ENCODE peak calls at places on chromosome 16, in seven cellular contexts. B is AG04450, U is Panc1, R is lower lobe of right lung, T is Peyer's patch, Z is lung, Q is left ventricle myocardium inferior. X is an unnamed sample.

GRCh38 chr16:20674684-20675487 is 22.6 kb downstream of the ACSM1 start:
- DNase-seq in R (no peak), U (no peak), Q (no peak), Z (no peak), T (no peak), B (no peak), X (no peak)

GRCh38 chr16:89637379-89637778 is 20.1 kb downstream of the CHMP1A start:
- DNase-seq in U (no peak), T (no peak), Z (no peak), Q (no peak), R (no peak), B (no peak), X (no peak)

GRCh38 chr16:53282975-53283946 is 151.0 kb upstream of the RBL2 start:
- DNase-seq in U (peak), B (peak), T (no peak), Q (no peak), R (no peak), Z (no peak), X (peak)

GRCh38 chr16:57379579-57379978 is 7.3 kb downstream of the CX3CL1 start:
- DNase-seq in T (no peak), Z (no peak), R (no peak), B (no peak), Q (no peak), U (no peak), X (no peak)

GRCh38 chr16:68436581-68436980 is 11.7 kb downstream of the SMPD3 start:
- DNase-seq in U (no peak), B (no peak), Z (no peak), Q (no peak), R (no peak), T (no peak), X (no peak)

GRCh38 chr16:52603015-52603414 is 56.1 kb upstream of the TOX3 start:
- DNase-seq in U (no peak), Z (no peak), Q (no peak), B (no peak), T (peak), R (no peak), X (no peak)

GRCh38 chr16:58651965-58652348 is 22.3 kb upstream of the CNOT1 start:
- DNase-seq in R (no peak), T (no peak), B (no peak), Q (no peak), Z (no peak), U (no peak), X (peak)

GRCh38 chr16:30802971-30803370 is 16.0 kb upstream of the ZNF629 start:
- DNase-seq in U (no peak), Q (no peak), Z (no peak), T (no peak), R (no peak), B (no peak), X (no peak)

GRCh38 chr16:89623511-89624232 is 10.2 kb downstream of the DPEP1 start:
- DNase-seq in U (no peak), T (no peak), Z (no peak), R (no peak), Q (no peak), B (no peak), X (no peak)

GRCh38 chr16:72783716-72784320 is 264.1 kb downstream of the ZFHX3 start:
- DNase-seq in T (no peak), U (no peak), Q (no peak), R (no peak), Z (no peak), B (no peak), X (peak)

GRCh38 chr16:30997887-30998711 is 12.3 kb downstream of the STX1B start:
- DNase-seq in B (peak), R (no peak), Q (no peak), U (no peak), Z (no peak), T (no peak), X (peak)

GRCh38 chr16:84207869-84208268 is 16.9 kb downstream of the ADAD2 start:
- DNase-seq in U (no peak), R (no peak), B (no peak), Q (no peak), T (no peak), Z (no peak), X (no peak)

GRCh38 chr16:84209989-84210388 is 19.0 kb downstream of the ADAD2 start:
- DNase-seq in T (no peak), Q (no peak), B (no peak), Z (no peak), R (no peak), U (no peak), X (no peak)

GRCh38 chr16:84207266-84207665 is 16.3 kb downstream of the ADAD2 start:
- DNase-seq in T (no peak), Z (no peak), U (no peak), R (no peak), Q (no peak), B (no peak), X (no peak)

DNA sequence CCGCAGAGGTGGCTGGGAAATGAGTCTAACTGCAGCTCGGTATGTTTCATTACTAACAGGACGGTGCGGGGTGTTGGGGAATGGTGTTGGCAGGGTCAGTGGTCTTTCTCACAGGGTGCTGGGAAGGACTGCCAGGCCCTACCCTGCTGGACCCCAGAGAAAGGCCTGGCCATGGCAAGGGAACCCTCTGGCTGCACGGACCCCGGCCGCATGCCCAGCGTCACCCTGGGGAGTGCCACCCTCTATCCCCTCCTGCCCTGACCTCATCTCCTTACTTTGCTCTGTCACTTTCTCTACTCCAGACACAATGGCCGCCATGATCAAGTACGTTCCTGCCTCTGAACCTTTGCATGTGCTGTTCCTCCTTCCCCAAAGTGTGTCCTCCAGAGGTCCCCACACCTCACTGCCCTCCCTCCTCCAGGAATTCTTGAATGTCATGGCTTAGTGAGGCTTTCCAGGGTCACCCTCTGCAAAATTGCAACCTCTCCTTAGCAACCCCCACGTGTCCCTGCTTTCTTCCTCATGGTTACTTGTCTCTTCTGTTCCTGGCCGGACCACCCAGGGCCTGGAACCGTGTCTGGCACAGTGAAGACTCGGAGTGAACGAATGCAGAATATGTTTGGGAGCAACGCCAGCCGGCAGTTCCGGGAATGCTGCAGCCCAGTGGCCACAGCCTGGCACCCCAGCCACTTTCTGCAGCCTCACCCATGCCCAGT is 15.2 kb downstream of the ADAD2 start:
- DNase-seq in R (no peak), U (no peak), Z (no peak), B (no peak), T (no peak), Q (no peak), X (no peak)
- TF ChIP-seq CTCF in R (no peak), U (no peak), Z (no peak), B (no peak), T (no peak), Q (no peak), X (no peak)

GRCh38 chr16:87878704-87879103 is 9.4 kb upstream of the SLC7A5 start:
- DNase-seq in Q (no peak), T (no peak), Z (no peak), U (no peak), R (no peak), B (no peak), X (no peak)

GRCh38 chr16:87880117-87880696 is 10.9 kb upstream of the SLC7A5 start:
- DNase-seq in U (no peak), Q (no peak), T (no peak), Z (no peak), B (no peak), R (no peak), X (no peak)

GRCh38 chr16:87877942-87878507 is 8.7 kb upstream of the SLC7A5 start:
- DNase-seq in Z (no peak), U (no peak), Q (no peak), B (no peak), R (no peak), T (no peak), X (no peak)

GRCh38 chr16:87874639-87875472 is 5.5 kb upstream of the SLC7A5 start:
- DNase-seq in R (no peak), T (no peak), U (no peak), Z (no peak), Q (no peak), B (no peak), X (no peak)
- H3K4me3 ChIP-seq in R (no peak), T (no peak), U (no peak), Z (no peak), Q (no peak), B (no peak), X (no peak)

DNA sequence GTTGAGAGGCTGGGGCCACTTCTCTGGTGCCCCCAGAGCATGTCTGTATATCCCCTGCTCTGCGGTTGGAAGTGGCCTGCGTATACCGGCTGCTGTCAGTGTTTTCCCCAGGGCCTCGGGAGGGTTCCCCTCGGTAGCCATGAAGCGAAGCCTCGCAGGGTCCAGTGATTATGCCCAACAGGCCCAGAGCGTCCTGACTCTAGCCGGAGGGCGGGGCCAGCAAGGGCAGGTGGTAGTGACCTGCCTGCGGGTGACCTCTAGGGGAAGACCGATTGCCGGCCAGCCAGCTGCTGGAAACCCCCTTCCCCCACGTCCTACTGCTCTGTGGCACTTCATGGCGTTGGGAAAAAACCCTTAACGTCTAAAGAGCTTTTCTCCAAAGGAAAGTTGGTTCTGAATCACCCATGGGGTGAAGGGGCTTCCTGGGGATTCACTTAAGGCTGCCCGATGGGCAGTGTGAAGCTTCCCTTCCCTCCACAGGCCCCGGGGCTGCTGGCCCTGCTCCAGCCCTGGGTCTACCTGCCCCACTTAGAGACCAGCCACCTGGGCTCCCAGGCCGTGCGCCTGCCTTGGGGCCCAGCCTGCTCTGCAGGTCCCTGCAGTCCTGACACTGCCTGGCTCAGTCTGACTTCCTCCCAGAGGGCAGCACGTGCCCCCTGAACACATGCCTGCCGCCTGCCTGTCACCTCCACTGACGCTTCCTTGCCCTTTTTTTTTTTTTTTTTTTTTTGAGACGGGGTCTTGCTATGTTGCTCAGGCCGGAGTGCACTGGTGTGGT is 72.8 kb downstream of the SOCS1 start:
- DNase-seq in Q (no peak), U (no peak), R (no peak), T (no peak), B (no peak), Z (no peak), X (no peak)
- TF ChIP-seq CTCF in Q (no peak), U (no peak), R (no peak), T (no peak), B (no peak), Z (no peak), X (no peak)

GRCh38 chr16:71626858-71627213 is 852 bp downstream of the MARVELD3 start:
- DNase-seq in Z (peak), Q (no peak), B (no peak), T (peak), R (peak), U (no peak), X (no peak)
- H3K4me3 ChIP-seq in Z (peak), Q (peak), B (no peak), T (peak), R (peak), U (peak), X (no peak)

DNA sequence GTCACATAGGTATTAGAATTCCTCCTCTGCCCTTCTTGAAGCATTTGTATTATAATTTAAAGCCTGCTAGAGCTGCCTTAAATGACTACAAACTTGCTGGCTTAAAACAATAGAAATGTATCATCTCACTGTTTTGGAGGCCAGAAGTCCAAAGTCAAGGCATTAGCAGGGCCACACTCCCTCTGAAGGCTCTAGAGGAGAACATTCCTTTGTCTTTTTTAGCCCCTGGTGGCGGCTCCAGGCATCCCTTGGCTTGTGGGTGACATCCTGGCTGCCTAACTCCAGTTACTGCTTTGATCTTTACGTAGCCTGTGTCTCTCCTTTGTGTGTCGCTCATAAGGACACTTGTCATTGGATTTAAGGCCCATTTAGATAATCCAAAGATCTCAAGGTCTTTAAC is 186.6 kb upstream of the SALL1 start:
- DNase-seq in T (no peak), Q (no peak), U (no peak), Z (no peak), B (no peak), R (no peak), X (no peak)
- TF ChIP-seq CTCF in T (no peak), Q (no peak), U (peak), Z (no peak), B (no peak), R (no peak), X (no peak)

GRCh38 chr16:28182183-28182582 is 29.6 kb downstream of the XPO6 start:
- DNase-seq in U (no peak), B (no peak), R (no peak), Z (no peak), Q (no peak), T (no peak), X (peak)
- H3K4me3 ChIP-seq in U (no peak), B (no peak), R (no peak), Z (no peak), Q (no peak), T (no peak), X (no peak)

DNA sequence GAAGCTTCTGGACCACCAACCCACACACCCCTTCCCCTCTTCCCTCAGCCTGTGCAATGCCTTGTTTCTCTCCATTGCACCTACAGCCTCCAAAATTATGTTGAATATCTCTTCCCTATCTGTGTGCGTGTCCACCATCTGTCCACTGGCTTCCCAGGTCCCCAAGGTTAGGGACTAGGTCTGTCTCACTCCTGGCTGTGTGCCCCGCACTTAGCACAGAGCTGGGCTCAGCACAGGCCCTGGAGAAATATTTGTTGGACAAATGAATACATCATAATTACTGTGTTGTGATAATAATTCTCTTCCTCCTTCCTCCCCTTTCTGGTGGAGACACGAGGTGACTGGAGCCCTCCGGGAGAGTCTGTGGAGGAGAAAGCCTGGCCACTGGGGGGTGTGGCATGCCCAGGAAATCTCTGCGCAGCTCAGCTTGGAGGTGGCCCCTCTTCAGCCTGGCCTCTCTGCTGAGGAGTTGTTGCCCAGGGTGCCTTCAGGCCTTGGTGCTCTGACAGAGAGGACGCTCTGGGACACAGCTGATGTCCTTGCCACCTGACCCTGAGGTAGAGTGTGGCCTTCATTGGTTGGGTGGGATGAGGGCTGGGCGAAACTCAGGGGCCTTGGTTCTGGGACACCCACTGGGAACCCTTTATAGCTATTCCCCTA is 3.3 kb upstream of the BRD7 start:
- DNase-seq in B (no peak), R (no peak), Q (no peak), Z (no peak), U (no peak), T (no peak), X (peak)
- TF ChIP-seq CTCF in B (peak), R (peak), Q (peak), Z (no peak), U (peak), T (no peak), X (peak)

GRCh38 chr16:56207421-56207820 is 16.1 kb downstream of the GNAO1 start:
- DNase-seq in Q (no peak), T (no peak), Z (no peak), R (no peak), B (no peak), U (no peak), X (no peak)

GRCh38 chr16:56206951-56207350 is 15.7 kb downstream of the GNAO1 start:
- DNase-seq in Z (no peak), Q (no peak), B (no peak), T (no peak), R (no peak), U (no peak), X (no peak)

GRCh38 chr16:56211471-56211944 is 20.2 kb downstream of the GNAO1 start:
- DNase-seq in T (no peak), U (no peak), Q (no peak), B (no peak), R (no peak), Z (no peak), X (peak)

GRCh38 chr16:56212144-56212543 is 20.9 kb downstream of the GNAO1 start:
- DNase-seq in R (no peak), Z (no peak), B (no peak), Q (no peak), U (no peak), T (no peak), X (no peak)
- H3K4me3 ChIP-seq in R (no peak), Z (no peak), B (no peak), Q (no peak), U (no peak), T (no peak), X (no peak)

GRCh38 chr16:81697321-81697885 is 81.7 kb upstream of the PLCG2 start:
- DNase-seq in B (no peak), U (peak), Z (no peak), R (no peak), Q (peak), T (peak), X (peak)
- TF ChIP-seq CTCF in B (peak), U (peak), Z (peak), R (peak), Q (peak), T (peak), X (peak)

X was measured in fibroblast of villous mesenchyme.